ENCODE peak calls at places on chromosomes 5 and 9, in eight cellular contexts. One of them, this sample, is unnamed.
A peak's percentile ranks its signal among the peaks of the same experiment; 100 is the strongest.

GRCh38 chr9:34653131-34653530 is 1.1 kb downstream of the IL11RA start:
- DNase-seq in fibroblast of lung: peak; percentile 49
- DNase-seq in brain microvascular endothelial cell: peak; percentile 37
- DNase-seq in neuronal stem cell: no peak
- DNase-seq in left ventricle myocardium inferior: no peak
- DNase-seq in left lung: no peak
- DNase-seq in esophagus squamous epithelium: no peak
- DNase-seq in pancreas: no peak
- DNase-seq in this sample: no peak

GRCh38 chr5:57316798-57317327 is 143.0 kb downstream of the GPBP1 start:
- DNase-seq in fibroblast of lung: peak; percentile 99
- DNase-seq in brain microvascular endothelial cell: peak; percentile 100
- DNase-seq in neuronal stem cell: no peak
- DNase-seq in left ventricle myocardium inferior: no peak
- DNase-seq in left lung: no peak
- DNase-seq in esophagus squamous epithelium: no peak
- DNase-seq in pancreas: no peak
- DNase-seq in this sample: no peak

GRCh38 chr5:159616967-159617366 is 286.7 kb upstream of the IL12B start:
- DNase-seq in fibroblast of lung: peak; percentile 70
- DNase-seq in brain microvascular endothelial cell: peak; percentile 6
- DNase-seq in neuronal stem cell: no peak
- DNase-seq in left ventricle myocardium inferior: no peak
- DNase-seq in left lung: no peak
- DNase-seq in esophagus squamous epithelium: no peak
- DNase-seq in pancreas: no peak
- DNase-seq in this sample: no peak

GRCh38 chr5:119131530-119132313 is 60.8 kb downstream of the DMXL1 start:
- DNase-seq in fibroblast of lung: peak; percentile 0
- DNase-seq in brain microvascular endothelial cell: no peak
- DNase-seq in neuronal stem cell: no peak
- DNase-seq in left ventricle myocardium inferior: no peak
- DNase-seq in left lung: no peak
- DNase-seq in esophagus squamous epithelium: no peak
- DNase-seq in pancreas: no peak
- DNase-seq in this sample: no peak

GRCh38 chr5:91283326-91283725 is 99.8 kb downstream of the ARRDC3 start:
- DNase-seq in fibroblast of lung: no peak
- DNase-seq in brain microvascular endothelial cell: no peak
- DNase-seq in neuronal stem cell: no peak
- DNase-seq in left ventricle myocardium inferior: no peak
- DNase-seq in left lung: no peak
- DNase-seq in esophagus squamous epithelium: no peak
- DNase-seq in pancreas: no peak
- DNase-seq in this sample: no peak

GRCh38 chr5:136133416-136134383 is 1.1 kb downstream of the SMAD5 start:
- DNase-seq in fibroblast of lung: peak; percentile 69
- DNase-seq in brain microvascular endothelial cell: peak; percentile 57
- DNase-seq in neuronal stem cell: peak; percentile 32
- DNase-seq in left ventricle myocardium inferior: peak; percentile 37
- DNase-seq in left lung: peak; percentile 47
- DNase-seq in esophagus squamous epithelium: no peak
- DNase-seq in pancreas: no peak
- DNase-seq in this sample: no peak

GRCh38 chr9:29211681-29212589 is 1638.7 kb upstream of the C9orf72 start:
- DNase-seq in fibroblast of lung: peak; percentile 6
- DNase-seq in brain microvascular endothelial cell: no peak
- DNase-seq in neuronal stem cell: peak; percentile 65
- DNase-seq in left ventricle myocardium inferior: no peak
- DNase-seq in left lung: no peak
- DNase-seq in esophagus squamous epithelium: no peak
- DNase-seq in pancreas: peak; percentile 82
- DNase-seq in this sample: no peak

GRCh38 chr9:38282756-38283155 is 109.7 kb upstream of the ALDH1B1 start:
- DNase-seq in fibroblast of lung: no peak
- DNase-seq in brain microvascular endothelial cell: no peak
- DNase-seq in neuronal stem cell: no peak
- DNase-seq in left ventricle myocardium inferior: no peak
- DNase-seq in left lung: no peak
- DNase-seq in esophagus squamous epithelium: no peak
- DNase-seq in pancreas: no peak
- DNase-seq in this sample: no peak

GRCh38 chr5:119353686-119354366 is 2.0 kb upstream of the TNFAIP8 start:
- DNase-seq in fibroblast of lung: no peak
- DNase-seq in brain microvascular endothelial cell: no peak
- DNase-seq in neuronal stem cell: no peak
- DNase-seq in left ventricle myocardium inferior: no peak
- DNase-seq in left lung: no peak
- DNase-seq in esophagus squamous epithelium: no peak
- DNase-seq in pancreas: no peak
- DNase-seq in this sample: peak; percentile 68

GRCh38 chr5:75374394-75374814 is 37.4 kb downstream of the HMGCR start:
- DNase-seq in fibroblast of lung: no peak
- DNase-seq in brain microvascular endothelial cell: no peak
- DNase-seq in neuronal stem cell: no peak
- DNase-seq in left ventricle myocardium inferior: no peak
- DNase-seq in left lung: no peak
- DNase-seq in esophagus squamous epithelium: no peak
- DNase-seq in pancreas: no peak
- DNase-seq in this sample: no peak

GRCh38 chr5:3033033-3033755 is 281.7 kb upstream of the IRX2 start:
- DNase-seq in fibroblast of lung: no peak
- DNase-seq in brain microvascular endothelial cell: no peak
- DNase-seq in neuronal stem cell: no peak
- DNase-seq in left ventricle myocardium inferior: no peak
- DNase-seq in left lung: no peak
- DNase-seq in esophagus squamous epithelium: no peak
- DNase-seq in pancreas: peak; percentile 11
- DNase-seq in this sample: no peak

GRCh38 chr5:30804739-30805313 is 388.7 kb upstream of the CDH6 start:
- DNase-seq in fibroblast of lung: peak; percentile 59
- DNase-seq in brain microvascular endothelial cell: peak; percentile 76
- DNase-seq in neuronal stem cell: no peak
- DNase-seq in left ventricle myocardium inferior: no peak
- DNase-seq in left lung: no peak
- DNase-seq in esophagus squamous epithelium: no peak
- DNase-seq in pancreas: no peak
- DNase-seq in this sample: no peak

GRCh38 chr5:141743652-141744333 is 61.8 kb upstream of the ARAP3 start:
- DNase-seq in fibroblast of lung: no peak
- DNase-seq in brain microvascular endothelial cell: no peak
- DNase-seq in neuronal stem cell: no peak
- DNase-seq in left ventricle myocardium inferior: no peak
- DNase-seq in left lung: no peak
- DNase-seq in esophagus squamous epithelium: no peak
- DNase-seq in pancreas: no peak
- DNase-seq in this sample: no peak

GRCh38 chr5:52727568-52727967 is 60.1 kb upstream of the ITGA1 start:
- DNase-seq in fibroblast of lung: peak; percentile 48
- DNase-seq in brain microvascular endothelial cell: peak; percentile 85
- DNase-seq in neuronal stem cell: no peak
- DNase-seq in left ventricle myocardium inferior: peak; percentile 16
- DNase-seq in left lung: peak; percentile 40
- DNase-seq in esophagus squamous epithelium: no peak
- DNase-seq in pancreas: no peak
- DNase-seq in this sample: no peak

GRCh38 chr9:33372900-33373299 is 29.5 kb downstream of the AQP7 start:
- DNase-seq in fibroblast of lung: no peak
- DNase-seq in brain microvascular endothelial cell: no peak
- DNase-seq in neuronal stem cell: no peak
- DNase-seq in left ventricle myocardium inferior: no peak
- DNase-seq in left lung: peak; percentile 60
- DNase-seq in esophagus squamous epithelium: no peak
- DNase-seq in pancreas: no peak
- DNase-seq in this sample: no peak

GRCh38 chr9:33366979-33367480 is 35.3 kb downstream of the AQP7 start:
- DNase-seq in fibroblast of lung: no peak
- DNase-seq in brain microvascular endothelial cell: no peak
- DNase-seq in neuronal stem cell: no peak
- DNase-seq in left ventricle myocardium inferior: no peak
- DNase-seq in left lung: no peak
- DNase-seq in esophagus squamous epithelium: no peak
- DNase-seq in pancreas: no peak
- DNase-seq in this sample: no peak
- H3K36me3 ChIP-seq in fibroblast of lung: peaks cover 22% of the 10 kb centered on the region
- H3K36me3 ChIP-seq in brain microvascular endothelial cell: peaks cover 51% of the 10 kb centered on the region
- H3K36me3 ChIP-seq in neuronal stem cell: peaks cover 25% of the 10 kb centered on the region
- H3K36me3 ChIP-seq in left ventricle myocardium inferior: peaks cover 92% of the 10 kb centered on the region
- H3K36me3 ChIP-seq in left lung: no peaks in the 10 kb centered on the region
- H3K36me3 ChIP-seq in esophagus squamous epithelium: peaks cover 49% of the 10 kb centered on the region
- H3K36me3 ChIP-seq in pancreas: peaks cover 31% of the 10 kb centered on the region
- H3K36me3 ChIP-seq in this sample: peaks cover 67% of the 10 kb centered on the region

DNA sequence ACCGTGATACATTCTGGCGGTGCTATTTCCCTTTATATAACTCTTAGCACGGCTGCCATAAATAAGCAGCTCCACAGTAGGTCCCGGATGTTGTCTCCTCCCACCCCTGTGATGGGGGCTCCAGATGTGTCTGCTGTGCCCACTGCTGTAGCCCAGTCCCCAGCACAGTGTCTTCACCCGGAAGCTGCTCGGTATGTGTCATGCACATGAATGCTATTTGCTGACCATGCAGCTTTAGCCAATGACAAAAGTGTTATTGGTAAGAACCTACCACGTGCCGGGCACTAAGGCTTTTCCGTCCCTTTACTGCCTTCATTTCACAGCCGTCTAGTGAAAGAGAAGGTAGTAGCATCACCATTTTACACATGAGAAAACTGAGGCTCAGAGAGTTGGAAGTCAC is 20.2 kb downstream of the HRH2 start:
- DNase-seq in fibroblast of lung: no peak
- DNase-seq in brain microvascular endothelial cell: no peak
- DNase-seq in neuronal stem cell: no peak
- DNase-seq in left ventricle myocardium inferior: no peak
- DNase-seq in left lung: no peak
- DNase-seq in esophagus squamous epithelium: no peak
- DNase-seq in pancreas: no peak
- DNase-seq in this sample: no peak
- H3K27ac ChIP-seq in fibroblast of lung: no peak overlapping the region
- H3K27ac ChIP-seq in brain microvascular endothelial cell: no peak overlapping the region
- H3K27ac ChIP-seq in neuronal stem cell: no peak overlapping the region
- H3K27ac ChIP-seq in left ventricle myocardium inferior: peak overlapping the region; percentile 92
- H3K27ac ChIP-seq in left lung: peak overlapping the region; percentile 56
- H3K27ac ChIP-seq in esophagus squamous epithelium: no peak overlapping the region
- H3K27ac ChIP-seq in pancreas: no peak overlapping the region
- H3K27ac ChIP-seq in this sample: no peak overlapping the region

GRCh38 chr5:24642022-24642421 is 2.8 kb downstream of the CDH10 start:
- DNase-seq in fibroblast of lung: peak; percentile 38
- DNase-seq in brain microvascular endothelial cell: peak; percentile 10
- DNase-seq in neuronal stem cell: no peak
- DNase-seq in left ventricle myocardium inferior: no peak
- DNase-seq in left lung: no peak
- DNase-seq in esophagus squamous epithelium: no peak
- DNase-seq in pancreas: no peak
- DNase-seq in this sample: no peak

GRCh38 chr5:24643880-24644279 is 898 bp downstream of the CDH10 start:
- DNase-seq in fibroblast of lung: no peak
- DNase-seq in brain microvascular endothelial cell: no peak
- DNase-seq in neuronal stem cell: no peak
- DNase-seq in left ventricle myocardium inferior: no peak
- DNase-seq in left lung: no peak
- DNase-seq in esophagus squamous epithelium: no peak
- DNase-seq in pancreas: no peak
- DNase-seq in this sample: no peak

GRCh38 chr5:24643255-24643654 is 1.5 kb downstream of the CDH10 start:
- DNase-seq in fibroblast of lung: peak; percentile 11
- DNase-seq in brain microvascular endothelial cell: no peak
- DNase-seq in neuronal stem cell: no peak
- DNase-seq in left ventricle myocardium inferior: no peak
- DNase-seq in left lung: no peak
- DNase-seq in esophagus squamous epithelium: no peak
- DNase-seq in pancreas: no peak
- DNase-seq in this sample: no peak

GRCh38 chr5:24646915-24647314 is 2.1 kb upstream of the CDH10 start:
- DNase-seq in fibroblast of lung: no peak
- DNase-seq in brain microvascular endothelial cell: no peak
- DNase-seq in neuronal stem cell: no peak
- DNase-seq in left ventricle myocardium inferior: no peak
- DNase-seq in left lung: no peak
- DNase-seq in esophagus squamous epithelium: no peak
- DNase-seq in pancreas: no peak
- DNase-seq in this sample: no peak

GRCh38 chr5:24644757-24645156 is at the start of gene CDH10:
- DNase-seq in fibroblast of lung: peak; percentile 77
- DNase-seq in brain microvascular endothelial cell: no peak
- DNase-seq in neuronal stem cell: peak; percentile 83
- DNase-seq in left ventricle myocardium inferior: no peak
- DNase-seq in left lung: no peak
- DNase-seq in esophagus squamous epithelium: no peak
- DNase-seq in pancreas: peak; percentile 37
- DNase-seq in this sample: no peak
- H3K4me3 ChIP-seq in fibroblast of lung: no peak within 1 kb of the TSS
- H3K4me3 ChIP-seq in brain microvascular endothelial cell: peak within 1 kb of the TSS; percentile 1
- H3K4me3 ChIP-seq in neuronal stem cell: peak within 1 kb of the TSS; percentile 66
- H3K4me3 ChIP-seq in left ventricle myocardium inferior: peak within 1 kb of the TSS; percentile 29
- H3K4me3 ChIP-seq in left lung: no peak within 1 kb of the TSS
- H3K4me3 ChIP-seq in esophagus squamous epithelium: no peak within 1 kb of the TSS
- H3K4me3 ChIP-seq in pancreas: no peak within 1 kb of the TSS
- H3K4me3 ChIP-seq in this sample: no peak within 1 kb of the TSS

GRCh38 chr5:157126-157715 is 34.1 kb upstream of the LRRC14B start:
- DNase-seq in fibroblast of lung: no peak
- DNase-seq in brain microvascular endothelial cell: no peak
- DNase-seq in neuronal stem cell: no peak
- DNase-seq in left ventricle myocardium inferior: no peak
- DNase-seq in left lung: no peak
- DNase-seq in esophagus squamous epithelium: no peak
- DNase-seq in pancreas: no peak
- DNase-seq in this sample: no peak
- H3K36me3 ChIP-seq in fibroblast of lung: no peaks in the 10 kb centered on the region
- H3K36me3 ChIP-seq in brain microvascular endothelial cell: no peaks in the 10 kb centered on the region
- H3K36me3 ChIP-seq in neuronal stem cell: peaks cover 56% of the 10 kb centered on the region
- H3K36me3 ChIP-seq in left ventricle myocardium inferior: no peaks in the 10 kb centered on the region
- H3K36me3 ChIP-seq in left lung: no peaks in the 10 kb centered on the region
- H3K36me3 ChIP-seq in esophagus squamous epithelium: no peaks in the 10 kb centered on the region
- H3K36me3 ChIP-seq in pancreas: no peaks in the 10 kb centered on the region
- H3K36me3 ChIP-seq in this sample: no peaks in the 10 kb centered on the region

DNA sequence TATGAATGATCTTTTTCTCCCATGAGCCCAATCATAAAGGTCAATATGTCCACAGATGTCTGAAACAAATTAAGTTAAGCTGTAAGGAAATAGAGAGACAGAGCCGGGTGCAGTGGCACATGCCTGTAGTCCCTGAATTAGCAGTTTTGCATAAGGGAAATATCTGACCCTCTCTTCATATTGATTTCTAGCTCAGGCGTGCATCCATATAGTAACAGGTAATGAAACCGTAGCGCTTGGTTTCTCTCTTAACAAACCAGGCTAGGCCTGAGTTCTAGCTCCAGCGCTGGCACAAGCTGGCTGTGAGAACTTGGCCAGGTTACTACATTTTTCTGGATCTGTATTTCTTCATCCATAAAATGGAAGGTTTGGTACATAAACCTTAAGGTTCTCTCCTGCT is 118.0 kb upstream of the ERCC6L2 start:
- DNase-seq in fibroblast of lung: no peak
- DNase-seq in brain microvascular endothelial cell: no peak
- DNase-seq in neuronal stem cell: no peak
- DNase-seq in left ventricle myocardium inferior: no peak
- DNase-seq in left lung: no peak
- DNase-seq in esophagus squamous epithelium: no peak
- DNase-seq in pancreas: no peak
- DNase-seq in this sample: no peak
- H3K27ac ChIP-seq in fibroblast of lung: no peak overlapping the region
- H3K27ac ChIP-seq in brain microvascular endothelial cell: no peak overlapping the region
- H3K27ac ChIP-seq in neuronal stem cell: no peak overlapping the region
- H3K27ac ChIP-seq in left ventricle myocardium inferior: peak overlapping the region; percentile 64
- H3K27ac ChIP-seq in left lung: no peak overlapping the region
- H3K27ac ChIP-seq in esophagus squamous epithelium: peak overlapping the region; percentile 66
- H3K27ac ChIP-seq in pancreas: no peak overlapping the region
- H3K27ac ChIP-seq in this sample: no peak overlapping the region

This sample was measured in CD4-positive, CD25-positive, alpha-beta regulatory T cell.